ENCODE peak calls at places on chromosomes 2 and 18, in six cellular contexts. G, Z, K, H, L and P are unnamed samples.

GRCh38 chr2:1747065-1747941 is 3.0 kb upstream of the PXDN start:
- DNase-seq in G (no peak), K (no peak), H (no peak), L (no peak), Z (no peak), P (no peak)

GRCh38 chr2:160465406-160465805 is 28.2 kb downstream of the RBMS1 start:
- DNase-seq in K (no peak), G (no peak), Z (no peak), L (no peak), H (peak; percentile 51), P (no peak)

GRCh38 chr2:71336802-71337201 is 5.2 kb downstream of the ZNF638 start:
- DNase-seq in H (peak; percentile 79), L (no peak), G (no peak), K (no peak), Z (no peak), P (no peak)

GRCh38 chr2:70440621-70441020 is 113.0 kb downstream of the TGFA start:
- DNase-seq in Z (no peak), H (no peak), L (no peak), G (no peak), K (no peak), P (no peak)

GRCh38 chr18:76081536-76081935 is 413.5 kb downstream of the ZNF516 start:
- DNase-seq in K (no peak), H (no peak), G (no peak), Z (no peak), L (no peak), P (no peak)

GRCh38 chr18:11178951-11179549 is 29.7 kb upstream of the PIEZO2 start:
- DNase-seq in L (peak; percentile 55), K (no peak), G (no peak), Z (no peak), H (peak; percentile 96), P (no peak)

GRCh38 chr2:168758970-168759820 is 43.2 kb upstream of the NOSTRIN start:
- DNase-seq in H (peak; percentile 77), L (no peak), G (peak; percentile 71), K (peak; percentile 57), Z (peak; percentile 21), P (no peak)

GRCh38 chr2:79952561-79952960 is 352.0 kb downstream of the LRRTM1 start:
- DNase-seq in L (no peak), Z (no peak), G (no peak), K (no peak), H (no peak), P (no peak)

GRCh38 chr2:208820289-208820688 is 413.7 kb downstream of the PTH2R start:
- DNase-seq in G (peak; percentile 15), L (no peak), Z (peak; percentile 4), K (no peak), H (peak; percentile 0), P (no peak)

GRCh38 chr2:11296401-11296800 is 48.0 kb downstream of the ROCK2 start:
- DNase-seq in G (no peak), Z (no peak), H (no peak), K (no peak), L (no peak), P (no peak)

GRCh38 chr2:239940861-239941570 is 84.1 kb downstream of the NDUFA10 start:
- DNase-seq in L (peak; percentile 45), Z (no peak), G (no peak), H (no peak), K (no peak), P (no peak)

GRCh38 chr2:235056768-235057167 is 105.0 kb downstream of the SH3BP4 start:
- DNase-seq in H (no peak), Z (no peak), K (no peak), G (no peak), L (no peak), P (no peak)

GRCh38 chr2:31318360-31319336 is 84.7 kb downstream of the EHD3 start:
- DNase-seq in Z (no peak), H (peak; percentile 88), G (no peak), K (peak; percentile 91), L (no peak), P (peak; percentile 49)

GRCh38 chr2:100865819-100866462 is 46.0 kb downstream of the NPAS2 start:
- DNase-seq in L (no peak), G (peak; percentile 91), Z (no peak), H (peak; percentile 84), K (peak; percentile 45), P (no peak)

GRCh38 chr2:1605102-1605501 is 139.2 kb downstream of the PXDN start:
- DNase-seq in L (no peak), K (peak; percentile 46), H (peak; percentile 57), Z (no peak), G (no peak), P (no peak)

GRCh38 chr2:3169106-3169870 is 208.3 kb downstream of the EIPR1 start:
- DNase-seq in L (no peak), Z (no peak), G (peak; percentile 59), H (peak; percentile 90), K (peak; percentile 56), P (no peak)

GRCh38 chr2:134433934-134434333 is 180.1 kb downstream of the MGAT5 start:
- DNase-seq in L (no peak), Z (no peak), H (no peak), K (no peak), G (no peak), P (no peak)

GRCh38 chr2:149017116-149017985 is 21.1 kb upstream of the LYPD6B start:
- DNase-seq in L (peak; percentile 79), K (peak; percentile 75), Z (peak; percentile 54), H (peak; percentile 82), G (peak; percentile 86), P (peak; percentile 50)

GRCh38 chr2:112829931-112830330 is 6.6 kb downstream of the IL1B start:
- DNase-seq in K (no peak), L (no peak), H (no peak), G (no peak), Z (no peak), P (no peak)

GRCh38 chr2:221572821-221573429 is 821 bp upstream of the EPHA4 start:
- DNase-seq in K (peak; percentile 61), G (peak; percentile 32), H (peak; percentile 71), Z (no peak), L (no peak), P (peak; percentile 37)

GRCh38 chr18:7568426-7568825 is 1.3 kb downstream of the PTPRM start:
- DNase-seq in L (no peak), G (peak; percentile 28), H (peak; percentile 54), K (peak; percentile 39), Z (no peak), P (peak; percentile 3)

GRCh38 chr2:26469092-26469710 is 8.7 kb downstream of the OTOF start:
- DNase-seq in H (peak; percentile 45), G (peak; percentile 91), L (no peak), K (peak; percentile 71), Z (peak; percentile 74), P (no peak)

GRCh38 chr18:58592223-58593214 is 36.4 kb downstream of the ALPK2 start:
- DNase-seq in K (no peak), L (no peak), H (no peak), G (no peak), Z (no peak), P (no peak)

GRCh38 chr2:127612111-127612822 is 33.7 kb upstream of the GPR17 start:
- DNase-seq in Z (no peak), L (peak; percentile 42), G (no peak), H (no peak), K (no peak), P (no peak)

GRCh38 chr18:60010513-60010912 is 110.7 kb downstream of the PMAIP1 start:
- DNase-seq in Z (no peak), H (no peak), K (no peak), L (no peak), G (no peak), P (no peak)

GRCh38 chr2:37376421-37377186 is 32.2 kb downstream of the QPCT start:
- DNase-seq in K (peak; percentile 86), G (peak; percentile 95), H (peak; percentile 97), Z (peak; percentile 60), L (no peak), P (peak; percentile 74)
- H3K4me3 ChIP-seq in K (no peak overlapping the region), G (peak overlapping the region; percentile 48), H (peak overlapping the region; percentile 58), Z (peak overlapping the region; percentile 35), L (no peak overlapping the region), P (peak overlapping the region; percentile 53)

DNA sequence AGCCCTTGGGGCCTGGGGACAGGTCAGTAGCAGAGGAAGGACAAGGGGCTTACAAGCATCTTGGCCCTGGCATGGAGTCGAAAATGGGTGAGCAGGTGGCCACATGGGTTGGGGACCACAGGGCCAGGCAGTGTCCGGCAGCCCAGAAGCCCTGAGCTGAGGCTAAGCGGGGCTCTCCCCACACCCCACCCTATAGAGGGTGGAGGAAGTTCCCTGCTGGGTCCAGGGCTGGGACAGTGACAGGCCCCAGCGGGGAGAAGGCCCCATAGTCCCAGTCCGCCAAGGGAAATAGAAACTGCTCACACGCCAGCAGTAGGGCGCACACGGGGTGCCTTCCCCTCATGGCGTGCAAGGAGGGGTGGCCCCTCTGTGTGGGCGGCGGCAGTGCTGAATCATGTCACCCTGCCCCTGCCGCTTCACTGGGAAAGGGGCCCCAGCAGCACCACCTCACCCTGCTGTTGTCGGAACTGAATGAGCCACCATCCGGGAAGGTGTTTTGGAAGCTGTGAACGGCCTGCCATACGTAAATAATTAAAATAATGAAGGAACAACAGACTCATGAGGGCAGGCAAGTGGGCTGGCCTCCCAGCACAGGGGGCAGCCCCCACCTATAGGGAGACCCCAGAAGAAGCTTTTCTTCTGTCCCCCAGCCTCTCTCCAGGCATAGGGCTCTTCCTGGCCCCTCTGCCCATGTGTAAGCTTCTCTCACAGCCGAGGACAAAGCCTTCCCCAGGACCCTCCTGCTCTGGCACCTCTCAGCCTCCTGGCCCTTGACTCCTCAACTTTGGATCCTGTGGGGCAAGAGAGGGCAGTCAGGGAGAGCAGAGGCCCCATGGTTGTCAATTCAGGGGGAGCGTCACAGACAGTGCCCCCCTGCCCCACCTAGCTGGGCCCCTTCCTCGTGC is 12.7 kb upstream of the DUSP2 start:
- DNase-seq in Z (no peak), G (no peak), H (peak; percentile 63), K (no peak), L (no peak), P (peak; percentile 86)
- H3K4me3 ChIP-seq in Z (no peak overlapping the region), G (no peak overlapping the region), H (no peak overlapping the region), K (no peak overlapping the region), L (no peak overlapping the region), P (peak overlapping the region; percentile 29)

GRCh38 chr2:219524817-219525216 is 10.5 kb downstream of the ASIC4 start:
- DNase-seq in K (no peak), Z (no peak), H (no peak), G (no peak), L (no peak), P (no peak)

GRCh38 chr2:219520079-219520478 is 5.8 kb downstream of the ASIC4 start:
- DNase-seq in Z (no peak), K (no peak), L (no peak), H (no peak), G (no peak), P (no peak)

GRCh38 chr2:219521066-219521880 is 7.0 kb downstream of the ASIC4 start:
- DNase-seq in L (no peak), K (peak; percentile 36), Z (no peak), G (peak; percentile 61), H (peak; percentile 84), P (no peak)

GRCh38 chr2:219523031-219523671 is 8.9 kb downstream of the ASIC4 start:
- DNase-seq in K (no peak), Z (no peak), L (no peak), H (no peak), G (no peak), P (no peak)

GRCh38 chr2:219522111-219523030 is 8.1 kb downstream of the ASIC4 start:
- DNase-seq in K (peak; percentile 56), H (peak; percentile 94), G (peak; percentile 51), L (no peak), Z (peak; percentile 79), P (no peak)
- H3K4me3 ChIP-seq in K (peak overlapping the region; percentile 5), H (peak overlapping the region; percentile 56), G (no peak overlapping the region), L (peak overlapping the region; percentile 12), Z (peak overlapping the region; percentile 18), P (no peak overlapping the region)

GRCh38 chr2:95026471-95027368 is 1.2 kb downstream of the MAL start:
- DNase-seq in K (no peak), Z (no peak), H (no peak), G (no peak), L (no peak), P (no peak)
- H3K4me3 ChIP-seq in K (no peak overlapping the region), Z (no peak overlapping the region), H (no peak overlapping the region), G (no peak overlapping the region), L (peak overlapping the region; percentile 14), P (peak overlapping the region; percentile 68)